ENCODE peak calls at places on chromosome 14, in nine cellular contexts. L is adipocyte; T is psoas muscle; U is tibial artery; S is naive thymus-derived CD4-positive, alpha-beta T cell; I is kidney; K is CD4-positive, CD25-positive, alpha-beta regulatory T cell; R is heart left ventricle; W is neural progenitor cell. X is an unnamed sample.
A peak's percentile ranks its signal among the peaks of the same experiment; 100 is the strongest.

GRCh38 chr14:77053046-77053841 is 24.7 kb upstream of the IRF2BPL start:
- DNase-seq in L (peak; percentile 86), T (peak; percentile 76), U (peak; percentile 82), S (peak; percentile 81), I (peak; percentile 91), K (peak; percentile 76), R (peak; percentile 77), W (peak; percentile 88), X (peak; percentile 82)

GRCh38 chr14:20434701-20435453 is 1.1 kb downstream of the KLHL33 start:
- DNase-seq in L (no peak), T (peak; percentile 85), U (peak; percentile 89), S (no peak), I (peak; percentile 89), K (no peak), R (peak; percentile 62), W (no peak), X (peak; percentile 81)

GRCh38 chr14:58149196-58149595 is 2.8 kb downstream of the ARMH4 start:
- DNase-seq in L (no peak), T (no peak), U (no peak), S (no peak), I (no peak), K (no peak), R (no peak), W (no peak), X (no peak)

GRCh38 chr14:101200008-101200649 is 296.6 kb upstream of the RTL1 start:
- DNase-seq in L (no peak), T (no peak), U (no peak), S (no peak), I (peak; percentile 35), K (no peak), R (no peak), W (no peak), X (no peak)

GRCh38 chr14:105348945-105349699 is 34.6 kb downstream of the PACS2 start:
- DNase-seq in L (no peak), T (no peak), U (no peak), S (no peak), I (no peak), K (no peak), R (no peak), W (no peak), X (no peak)

GRCh38 chr14:63210812-63211211 is 6.6 kb downstream of the RHOJ start:
- DNase-seq in L (no peak), T (no peak), U (no peak), S (no peak), I (no peak), K (no peak), R (no peak), W (no peak), X (no peak)

GRCh38 chr14:34355584-34356266 is 106.3 kb downstream of the SPTSSA start:
- DNase-seq in L (peak; percentile 78), T (no peak), U (no peak), S (no peak), I (no peak), K (no peak), R (peak; percentile 10), W (no peak), X (peak; percentile 44)

GRCh38 chr14:32203928-32204357 is 874 bp upstream of the RNU6-8 start:
- DNase-seq in L (peak; percentile 22), T (no peak), U (no peak), S (peak; percentile 33), I (no peak), K (no peak), R (peak; percentile 16), W (peak; percentile 28), X (no peak)

GRCh38 chr14:104400355-104400754 is 179.2 kb upstream of the C14orf180 start:
- DNase-seq in L (no peak), T (no peak), U (no peak), S (no peak), I (no peak), K (no peak), R (no peak), W (no peak), X (no peak)

GRCh38 chr14:70173569-70173968 is 15.2 kb downstream of the SLC8A3 start:
- DNase-seq in L (no peak), T (no peak), U (no peak), S (no peak), I (no peak), K (no peak), R (no peak), W (no peak), X (no peak)

GRCh38 chr14:71488703-71489141 is 443.5 kb upstream of the RGS6 start:
- DNase-seq in L (peak; percentile 80), T (no peak), U (no peak), S (no peak), I (no peak), K (no peak), R (no peak), W (no peak), X (no peak)

GRCh38 chr14:52926994-52927393 is 23.9 kb downstream of the FERMT2 start:
- DNase-seq in L (peak; percentile 80), T (no peak), U (no peak), S (no peak), I (no peak), K (no peak), R (no peak), W (no peak), X (peak; percentile 58)

GRCh38 chr14:65101631-65102440 is 481 bp downstream of the MAX start:
- DNase-seq in L (peak; percentile 51), T (no peak), U (peak; percentile 69), S (peak; percentile 45), I (peak; percentile 85), K (peak; percentile 51), R (peak; percentile 24), W (peak; percentile 65), X (no peak)

GRCh38 chr14:48563465-48563864 is 888.1 kb upstream of the MDGA2 start:
- DNase-seq in L (no peak), T (no peak), U (no peak), S (no peak), I (no peak), K (no peak), R (no peak), W (peak; percentile 9), X (no peak)

GRCh38 chr14:87944987-87945604 is 47.9 kb downstream of the GALC start:
- DNase-seq in L (peak; percentile 81), T (no peak), U (no peak), S (peak; percentile 49), I (no peak), K (peak; percentile 50), R (no peak), W (peak; percentile 37), X (no peak)

GRCh38 chr14:34935552-34935951 is 47.2 kb upstream of the SRP54 start:
- DNase-seq in L (no peak), T (no peak), U (no peak), S (no peak), I (no peak), K (no peak), R (no peak), W (no peak), X (no peak)

GRCh38 chr14:61645247-61645646 is 50.1 kb upstream of the HIF1A start:
- DNase-seq in L (no peak), T (no peak), U (no peak), S (no peak), I (no peak), K (no peak), R (no peak), W (no peak), X (no peak)
- H3K4me1 ChIP-seq in L (peaks cover 37% of the 10 kb centered on the region), T (peaks cover 8% of the 10 kb centered on the region), U (peaks cover 7% of the 10 kb centered on the region), S (peaks cover 16% of the 10 kb centered on the region), I (no peaks in the 10 kb centered on the region), K (peaks cover 5% of the 10 kb centered on the region), R (no peaks in the 10 kb centered on the region), W (peaks cover 14% of the 10 kb centered on the region), X (peaks cover 23% of the 10 kb centered on the region)

GRCh38 chr14:56860441-56860840 is 50.2 kb upstream of the OTX2 start:
- DNase-seq in L (no peak), T (no peak), U (no peak), S (no peak), I (no peak), K (no peak), R (no peak), W (no peak), X (no peak)

GRCh38 chr14:56857206-56857605 is 46.9 kb upstream of the OTX2 start:
- DNase-seq in L (no peak), T (no peak), U (no peak), S (no peak), I (no peak), K (no peak), R (no peak), W (no peak), X (no peak)

GRCh38 chr14:56854325-56854724 is 44.0 kb upstream of the OTX2 start:
- DNase-seq in L (no peak), T (no peak), U (no peak), S (no peak), I (no peak), K (no peak), R (no peak), W (no peak), X (no peak)

GRCh38 chr14:56858422-56858821 is 48.1 kb upstream of the OTX2 start:
- DNase-seq in L (no peak), T (no peak), U (no peak), S (no peak), I (no peak), K (no peak), R (no peak), W (no peak), X (no peak)

DNA sequence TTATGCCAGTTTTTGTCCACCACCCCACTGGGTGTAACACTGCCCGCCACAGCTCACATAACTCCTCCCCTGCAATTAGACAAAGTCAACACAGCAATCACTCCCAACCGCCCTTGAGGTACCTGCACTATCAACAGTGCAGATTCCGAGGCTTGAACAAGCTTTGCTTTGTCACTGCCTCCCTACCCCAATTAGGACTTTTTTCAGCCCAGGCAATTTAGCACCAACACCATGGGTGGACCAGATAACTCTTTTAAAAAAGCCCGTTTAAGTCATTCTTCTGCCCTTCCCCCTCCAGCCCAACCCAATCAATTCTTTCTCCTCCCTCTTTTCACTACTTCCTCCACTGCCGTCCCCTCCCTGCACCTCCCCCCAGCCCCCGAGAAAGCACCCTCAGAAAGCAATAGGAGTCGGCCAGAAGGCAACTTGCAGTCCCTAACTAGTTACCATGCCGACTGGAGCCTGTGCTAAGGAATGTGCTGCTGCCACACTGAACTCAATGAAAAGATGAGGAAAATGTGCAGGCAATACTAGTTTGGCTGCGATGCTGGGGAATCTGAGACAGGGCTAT is 45.7 kb upstream of the OTX2 start:
- DNase-seq in L (no peak), T (no peak), U (no peak), S (no peak), I (no peak), K (no peak), R (no peak), W (peak; percentile 90), X (no peak)
- H3K4me3 ChIP-seq in L (no peak overlapping the region), T (no peak overlapping the region), U (no peak overlapping the region), S (no peak overlapping the region), I (no peak overlapping the region), K (no peak overlapping the region), R (no peak overlapping the region), W (peak overlapping the region; percentile 39), X (no peak overlapping the region)

GRCh38 chr14:94374749-94375148 is 13.7 kb downstream of the SERPINA1 start:
- DNase-seq in L (no peak), T (no peak), U (no peak), S (no peak), I (no peak), K (no peak), R (no peak), W (no peak), X (no peak)
- H3K4me1 ChIP-seq in L (peaks cover 21% of the 10 kb centered on the region), T (no peaks in the 10 kb centered on the region), U (no peaks in the 10 kb centered on the region), S (no peaks in the 10 kb centered on the region), I (no peaks in the 10 kb centered on the region), K (no peaks in the 10 kb centered on the region), R (no peaks in the 10 kb centered on the region), W (peaks cover 24% of the 10 kb centered on the region), X (peaks cover 24% of the 10 kb centered on the region)

GRCh38 chr14:67413806-67414769 is 2.1 kb upstream of the PLEK2 start:
- DNase-seq in L (peak; percentile 19), T (no peak), U (no peak), S (no peak), I (no peak), K (no peak), R (no peak), W (no peak), X (peak; percentile 96)
- H3K4me3 ChIP-seq in L (no peak overlapping the region), T (no peak overlapping the region), U (no peak overlapping the region), S (no peak overlapping the region), I (no peak overlapping the region), K (no peak overlapping the region), R (no peak overlapping the region), W (no peak overlapping the region), X (no peak overlapping the region)